ENCODE peak calls at places on chromosomes 13 and 19, in four cellular contexts. E, B, Q and Z are unnamed samples.
A peak's percentile ranks its signal among the peaks of the same experiment; 100 is the strongest.

GRCh38 chr19:55642153-55643002 is 1.1 kb upstream of the ZNF581 start:
- DNase-seq in E (no peak), Q (no peak), B (peak; percentile 53), Z (peak; percentile 79)

GRCh38 chr13:71621152-71622124 is 245.6 kb downstream of the DACH1 start:
- DNase-seq in B (no peak), E (no peak), Q (no peak), Z (no peak)

GRCh38 chr13:93227280-93227905 is 786 bp downstream of the GPC6 start:
- DNase-seq in E (peak; percentile 54), Q (peak; percentile 80), B (no peak), Z (peak; percentile 7)

GRCh38 chr19:2613507-2614295 is 88.8 kb downstream of the GNG7 start:
- DNase-seq in Q (no peak), B (peak; percentile 61), E (peak; percentile 41), Z (peak; percentile 65)

GRCh38 chr19:47541507-47541906 is 26.6 kb upstream of the NAPA start:
- DNase-seq in B (no peak), E (no peak), Q (no peak), Z (no peak)

GRCh38 chr19:3687774-3688706 is 12.2 kb downstream of the PIP5K1C start:
- DNase-seq in B (peak; percentile 50), Q (no peak), E (no peak), Z (peak; percentile 70)

GRCh38 chr19:56840452-56841193 is at the start of the genes PEG3 and ZIM2:
- DNase-seq in B (no peak), Q (no peak), E (no peak), Z (no peak)

GRCh38 chr19:17136026-17136425 is 60.4 kb downstream of the MYO9B start:
- DNase-seq in E (no peak), B (no peak), Q (no peak), Z (no peak)

GRCh38 chr13:101127741-101128353 is 288.5 kb downstream of the NALCN start:
- DNase-seq in B (no peak), E (peak; percentile 41), Q (peak; percentile 67), Z (no peak)

GRCh38 chr13:61728468-61728867 is 312.8 kb upstream of the PCDH20 start:
- DNase-seq in E (peak; percentile 42), B (no peak), Q (peak; percentile 72), Z (no peak)

GRCh38 chr13:109145631-109146030 is 516.2 kb downstream of the MYO16 start:
- DNase-seq in B (no peak), Q (peak; percentile 76), E (peak; percentile 76), Z (no peak)

GRCh38 chr13:25927966-25928365 is 123.8 kb downstream of the SHISA2 start:
- DNase-seq in E (no peak), Q (peak; percentile 21), B (no peak), Z (no peak)

GRCh38 chr19:36488816-36489138 is 584 bp downstream of the ZNF566 start:
- DNase-seq in E (peak; percentile 4), Q (peak; percentile 2), B (no peak), Z (no peak)

GRCh38 chr13:27362064-27362751 is 62.2 kb upstream of the GTF3A start:
- DNase-seq in B (peak; percentile 73), E (peak; percentile 70), Q (peak; percentile 73), Z (peak; percentile 75)

GRCh38 chr19:46478356-46478986 is 7.1 kb upstream of the PNMA8A start:
- DNase-seq in B (no peak), Q (peak; percentile 84), E (peak; percentile 54), Z (no peak)

GRCh38 chr13:23612182-23612581 is 42.0 kb downstream of the TNFRSF19 start:
- DNase-seq in E (no peak), Q (no peak), B (no peak), Z (no peak)

GRCh38 chr19:30799854-30800755 is 427.9 kb downstream of the ZNF536 start:
- DNase-seq in E (peak; percentile 8), Q (no peak), B (no peak), Z (no peak)

GRCh38 chr13:36344886-36345437 is 1.2 kb downstream of the SPART start:
- DNase-seq in B (no peak), E (no peak), Q (no peak), Z (no peak)

GRCh38 chr13:71619096-71619495 is 247.9 kb downstream of the DACH1 start:
- DNase-seq in Q (no peak), E (no peak), B (no peak), Z (no peak)

GRCh38 chr13:110006304-110006703 is 219.9 kb upstream of the IRS2 start:
- DNase-seq in Q (peak; percentile 66), E (peak; percentile 81), B (no peak), Z (no peak)

GRCh38 chr19:13160557-13160956 is 10.3 kb downstream of the IER2 start:
- DNase-seq in B (no peak), E (peak; percentile 67), Q (peak; percentile 27), Z (no peak)

GRCh38 chr13:111634410-111634809 is 314.0 kb downstream of the TEX29 start:
- DNase-seq in Q (no peak), E (no peak), B (no peak), Z (no peak)

GRCh38 chr19:30689474-30689873 is 317.3 kb downstream of the ZNF536 start:
- DNase-seq in B (no peak), E (no peak), Q (no peak), Z (no peak)

GRCh38 chr19:5108123-5108613 is 139.3 kb downstream of the KDM4B start:
- DNase-seq in E (no peak), B (no peak), Q (no peak), Z (no peak)

GRCh38 chr13:103299079-103299478 is 232.9 kb upstream of the SLC10A2 start:
- DNase-seq in B (no peak), E (no peak), Q (no peak), Z (no peak)

GRCh38 chr19:18391509-18392075 is 5.6 kb downstream of the GDF15 start:
- DNase-seq in B (no peak), E (no peak), Q (no peak), Z (no peak)

GRCh38 chr13:72539925-72540324 is 187.5 kb downstream of the MZT1 start:
- DNase-seq in Q (no peak), B (no peak), E (no peak), Z (no peak)

GRCh38 chr19:32324631-32325215 is 20.7 kb upstream of the ZNF507 start:
- DNase-seq in B (no peak), Q (no peak), E (no peak), Z (no peak)

GRCh38 chr13:21150013-21150412 is 26.3 kb downstream of the SKA3 start:
- DNase-seq in Q (no peak), E (no peak), B (no peak), Z (no peak)

GRCh38 chr13:50170447-50171037 is 155.3 kb downstream of the KCNRG start:
- DNase-seq in Q (peak; percentile 46), E (peak; percentile 41), B (no peak), Z (no peak)
- TF ChIP-seq CTCF in Q (peak; percentile 31), E (peak; percentile 64), B (no peak), Z (no peak)

GRCh38 chr13:53200075-53200474 is 171.5 kb downstream of the OLFM4 start:
- DNase-seq in B (no peak), E (no peak), Q (no peak), Z (peak; percentile 1)

GRCh38 chr13:53201454-53202225 is 173.0 kb downstream of the OLFM4 start:
- DNase-seq in E (no peak), Q (no peak), B (no peak), Z (peak; percentile 1)

GRCh38 chr13:53198017-53198416 is 169.4 kb downstream of the OLFM4 start:
- DNase-seq in B (no peak), E (no peak), Q (no peak), Z (no peak)

GRCh38 chr13:53198699-53199098 is 170.1 kb downstream of the OLFM4 start:
- DNase-seq in Q (no peak), B (no peak), E (no peak), Z (no peak)

GRCh38 chr13:53200498-53201453 is 172.2 kb downstream of the OLFM4 start:
- DNase-seq in B (no peak), Q (no peak), E (peak; percentile 7), Z (peak; percentile 4)
- TF ChIP-seq CTCF in B (no peak), Q (peak; percentile 25), E (peak; percentile 35), Z (no peak)

DNA sequence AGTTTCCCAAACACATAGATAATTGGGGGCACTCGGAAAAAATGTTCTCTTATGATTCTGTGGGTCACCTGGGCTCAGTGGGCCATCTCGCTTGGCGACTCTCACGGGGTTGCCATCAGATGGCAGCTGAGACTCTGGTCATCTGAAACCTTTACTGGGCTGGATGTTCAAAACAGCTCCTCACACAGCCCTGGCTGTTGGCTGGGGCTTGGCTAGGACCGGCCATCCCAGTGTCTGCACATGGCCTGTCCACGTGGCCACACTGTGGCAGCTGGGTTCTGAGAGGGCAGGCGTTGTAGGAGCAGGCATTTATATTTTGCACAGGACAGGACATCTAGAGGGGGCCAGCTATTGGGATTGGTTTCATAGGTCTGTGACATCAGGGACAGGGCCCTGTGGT is 15.5 kb downstream of the MED25 start:
- DNase-seq in Q (no peak), E (no peak), B (no peak), Z (no peak)
- TF ChIP-seq CTCF in Q (no peak), E (no peak), B (no peak), Z (no peak)

GRCh38 chr13:43652751-43653150 is 134.0 kb downstream of the ENOX1 start:
- DNase-seq in E (no peak), B (no peak), Q (no peak), Z (no peak)

GRCh38 chr13:43653980-43654379 is 132.8 kb downstream of the ENOX1 start:
- DNase-seq in B (no peak), Q (no peak), E (no peak), Z (no peak)

DNA sequence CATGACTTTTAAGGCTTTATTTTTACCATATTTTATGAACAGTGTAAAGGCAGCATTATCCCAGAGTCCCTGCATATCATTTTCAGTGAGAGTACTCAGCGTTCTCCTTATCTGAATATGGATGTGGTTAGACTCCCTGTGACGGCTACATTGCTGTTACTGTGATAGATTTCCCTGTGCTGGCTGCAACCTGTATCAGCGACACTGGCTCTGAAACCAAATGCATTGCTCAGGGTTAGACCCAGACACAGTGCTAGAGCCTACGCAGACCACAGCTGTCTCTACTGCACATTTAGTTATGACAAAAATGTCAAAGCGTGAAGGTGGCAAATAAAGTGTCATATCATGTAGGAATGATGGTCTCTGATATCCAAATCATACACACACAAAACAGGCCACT is 138.0 kb downstream of the ENOX1 start:
- DNase-seq in B (no peak), E (no peak), Q (no peak), Z (no peak)
- TF ChIP-seq CTCF in B (no peak), E (no peak), Q (no peak), Z (no peak)